ENCODE peak calls at places on chromosomes 5 and 9, in four cellular contexts. M, K, L and H are unnamed samples.

GRCh38 chr5:36689225-36689624 is 82.8 kb downstream of the SLC1A3 start:
- DNase-seq in M (no peak), L (no peak), K (no peak), H (no peak)

GRCh38 chr9:126309427-126310179 is 17.0 kb upstream of the MVB12B start:
- DNase-seq in L (no peak), M (no peak), K (no peak), H (no peak)

GRCh38 chr9:128107971-128108783 is 19.4 kb downstream of the PTGES2 start:
- DNase-seq in M (no peak), K (no peak), L (no peak), H (peak; percentile 7)

GRCh38 chr9:123353041-123353440 is 3.0 kb upstream of the CRB2 start:
- DNase-seq in K (no peak), L (peak; percentile 24), M (no peak), H (no peak)

GRCh38 chr5:68255305-68256130 is 40.0 kb downstream of the PIK3R1 start:
- DNase-seq in M (peak; percentile 39), L (no peak), K (no peak), H (no peak)

GRCh38 chr9:121652037-121652837 is 803 bp downstream of the DAB2IP start:
- DNase-seq in L (no peak), K (peak; percentile 74), M (no peak), H (peak; percentile 52)

GRCh38 chr9:138114501-138115245 is 237.1 kb downstream of the CACNA1B start:
- DNase-seq in K (no peak), L (no peak), M (no peak), H (no peak)

GRCh38 chr9:132210472-132211145 is 48.8 kb downstream of the NTNG2 start:
- DNase-seq in K (no peak), M (no peak), L (peak; percentile 57), H (no peak)

GRCh38 chr5:149485655-149486615 is 65.3 kb downstream of the CSNK1A1 start:
- DNase-seq in M (no peak), K (no peak), L (peak; percentile 100), H (peak; percentile 90)

GRCh38 chr5:151037561-151038291 is 17.3 kb downstream of the GPX3 start:
- DNase-seq in M (no peak), L (no peak), K (no peak), H (no peak)

GRCh38 chr9:93261281-93261680 is 77.3 kb downstream of the WNK2 start:
- DNase-seq in L (no peak), M (no peak), K (peak; percentile 37), H (peak; percentile 3)

GRCh38 chr9:124259273-124260078 is 1.7 kb downstream of the NEK6 start:
- DNase-seq in K (no peak), M (no peak), L (peak; percentile 91), H (peak; percentile 73)

GRCh38 chr5:106380736-106381135 is 1290.0 kb downstream of the EFNA5 start:
- DNase-seq in L (peak; percentile 46), M (no peak), K (no peak), H (no peak)

DNA sequence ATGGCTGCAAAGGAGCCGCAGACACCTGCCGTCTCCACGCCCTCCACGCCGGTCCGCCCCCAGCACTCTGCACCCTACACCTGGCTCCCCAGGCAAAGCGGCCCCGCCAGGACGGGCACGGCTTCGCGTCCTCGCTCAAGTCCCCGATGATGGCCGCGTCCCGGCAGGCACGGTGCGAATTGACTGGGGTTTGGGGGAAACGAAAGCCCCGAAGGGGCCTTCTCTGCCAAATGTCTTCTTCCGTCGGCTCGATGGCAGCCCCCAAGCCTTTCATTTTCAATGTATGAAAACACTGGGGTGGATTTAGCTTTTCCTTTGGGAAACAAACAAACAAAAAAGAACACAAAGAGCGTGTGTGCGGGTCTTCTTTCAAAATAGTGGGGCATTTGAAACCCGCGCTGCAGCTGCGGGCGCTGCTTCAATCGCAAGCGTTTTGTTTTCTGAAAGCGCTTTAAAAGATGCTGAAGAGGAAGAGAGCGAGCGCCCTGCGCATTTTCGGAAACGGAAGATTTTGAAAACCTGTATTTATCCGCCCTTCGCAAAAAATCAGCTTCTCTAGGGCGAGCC is 160.0 kb downstream of the RMI1 start:
- DNase-seq in K (peak; percentile 76), L (no peak), M (no peak), H (peak; percentile 18)
- TF ChIP-seq EZH2 in K (no peak), L (peak; percentile 85), M (no peak), H (peak; percentile 81)

GRCh38 chr9:115466784-115467183 is 348.8 kb upstream of the TNC start:
- DNase-seq in L (no peak), K (no peak), M (no peak), H (no peak)

GRCh38 chr9:115469826-115470225 is 351.9 kb upstream of the TNC start:
- DNase-seq in L (no peak), K (peak; percentile 33), M (no peak), H (no peak)
- TF ChIP-seq EZH2phosphoT487 in L (no peak), K (no peak), M (no peak), H (no peak)

DNA sequence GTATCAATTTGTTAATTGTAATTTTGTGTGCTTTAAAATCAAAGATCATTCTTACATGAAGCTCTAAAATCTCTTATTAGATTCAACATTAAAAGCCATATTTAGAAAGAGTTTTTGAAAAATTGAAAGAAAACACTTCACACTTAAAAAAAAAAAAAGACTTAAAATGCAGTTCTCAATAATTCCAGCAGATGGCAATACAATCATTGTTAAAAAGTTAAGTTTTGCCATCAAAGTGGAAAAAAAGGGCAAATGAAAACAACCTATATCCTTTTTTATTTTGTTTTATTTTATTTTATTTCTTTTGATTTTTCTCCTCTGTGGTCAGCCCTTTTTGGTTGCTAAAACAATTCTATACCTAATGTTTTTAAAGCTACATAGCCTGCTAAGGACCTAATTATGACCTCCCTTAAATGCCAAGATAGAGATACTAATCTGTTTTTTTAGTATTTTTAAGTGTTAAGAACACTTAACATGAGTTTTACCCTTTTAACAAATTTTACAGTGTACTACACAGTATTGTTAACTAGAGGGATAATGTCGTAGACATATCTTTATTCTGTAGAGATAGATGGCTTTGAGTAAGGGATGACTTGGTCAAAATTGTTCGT is 154.2 kb upstream of the DAB2 start:
- DNase-seq in K (peak; percentile 24), M (peak; percentile 11), L (peak; percentile 65), H (peak; percentile 32)
- TF ChIP-seq CTCF in K (no peak), M (peak; percentile 49), L (peak; percentile 74), H (peak; percentile 77)

DNA sequence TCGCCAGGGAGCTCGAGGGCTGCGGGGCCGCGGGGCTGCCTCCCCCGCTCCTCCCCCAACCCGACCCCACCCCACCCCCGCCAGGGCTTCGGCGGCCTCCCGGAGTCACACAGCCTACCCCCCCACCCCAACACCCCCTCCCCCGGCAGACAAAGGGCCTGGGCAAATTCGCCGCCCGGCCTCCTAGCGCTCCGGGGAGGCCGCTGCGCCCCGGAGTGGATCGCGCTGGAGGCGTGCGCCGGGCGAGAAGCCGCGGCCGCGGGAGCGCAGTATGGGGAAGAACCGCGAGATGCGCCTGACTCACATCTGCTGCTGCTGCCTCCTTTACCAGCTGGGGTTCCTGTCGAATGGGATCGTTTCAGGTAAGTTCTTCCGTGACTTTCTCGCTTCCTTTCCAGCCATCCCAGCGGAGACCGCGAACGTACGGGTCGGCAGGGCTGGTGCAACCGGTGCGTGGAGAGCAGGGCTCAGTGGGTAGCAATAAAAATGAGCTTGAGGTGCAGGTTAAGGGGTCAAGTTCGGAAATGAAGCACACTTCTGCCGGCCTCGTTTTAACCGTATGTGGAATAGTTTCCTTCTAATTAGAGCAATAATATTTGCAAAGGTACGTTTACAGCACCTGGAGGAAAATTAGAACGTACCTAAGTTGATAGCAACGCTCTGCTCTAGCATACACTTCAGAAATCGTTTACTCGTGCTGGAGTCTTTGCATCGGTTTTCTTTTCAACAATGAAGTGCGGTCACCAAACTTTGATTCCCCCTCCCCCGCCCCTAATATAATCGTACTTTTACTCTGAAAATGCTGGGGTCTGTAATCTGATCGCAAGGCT is at the start of gene ADAMTS19:
- DNase-seq in L (peak; percentile 21), K (peak; percentile 76), M (peak; percentile 60), H (peak; percentile 78)
- TF ChIP-seq EZH2 in L (no peak), K (no peak), M (no peak), H (peak; percentile 27)

GRCh38 chr5:27652505-27652904 is 614.1 kb upstream of the CDH9 start:
- DNase-seq in L (peak; percentile 21), M (no peak), K (peak; percentile 64), H (no peak)
- TF ChIP-seq EZH2phosphoT487 in L (no peak), M (no peak), K (no peak), H (no peak)

GRCh38 chr9:115250646-115251045 is 132.7 kb upstream of the TNC start:
- DNase-seq in L (peak; percentile 83), M (no peak), K (peak; percentile 48), H (peak; percentile 43)
- TF ChIP-seq CTCF in L (no peak), M (no peak), K (no peak), H (no peak)

GRCh38 chr5:126534543-126534942 is 60.5 kb downstream of the ALDH7A1 start:
- DNase-seq in K (no peak), L (no peak), M (no peak), H (no peak)
- TF ChIP-seq EZH2 in K (no peak), L (no peak), M (no peak), H (no peak)

GRCh38 chr9:70677336-70677735 is 262.9 kb upstream of the KLF9 start:
- DNase-seq in L (no peak), K (no peak), M (no peak), H (peak; percentile 5)

GRCh38 chr9:70682337-70682736 is 267.9 kb upstream of the KLF9 start:
- DNase-seq in L (no peak), M (no peak), K (no peak), H (no peak)

GRCh38 chr9:70679845-70680244 is 265.4 kb upstream of the KLF9 start:
- DNase-seq in L (no peak), K (no peak), M (no peak), H (no peak)

GRCh38 chr9:70675868-70676370 is 261.5 kb upstream of the KLF9 start:
- DNase-seq in M (no peak), K (no peak), L (no peak), H (no peak)

DNA sequence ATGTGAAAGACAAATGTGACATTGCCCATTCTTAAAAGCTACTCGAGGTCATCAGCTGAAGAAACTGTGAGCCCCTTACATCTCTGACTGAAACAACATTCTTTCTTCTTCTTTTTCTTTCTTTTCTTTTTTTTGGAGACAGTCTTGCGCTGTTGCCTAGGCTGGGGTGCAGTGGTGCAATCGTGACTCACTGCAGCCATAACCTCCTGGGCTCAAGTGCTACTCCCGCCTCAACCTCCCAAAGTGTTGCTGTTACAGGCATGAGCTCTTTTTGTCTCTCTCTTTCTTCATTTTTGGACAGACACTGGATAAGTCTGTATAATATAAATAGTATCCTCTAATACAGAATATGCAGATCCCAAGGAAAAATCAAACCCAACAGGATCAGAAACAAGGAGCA is 263.7 kb upstream of the KLF9 start:
- DNase-seq in M (no peak), L (no peak), K (no peak), H (no peak)
- TF ChIP-seq EZH2phosphoT487 in M (no peak), L (no peak), K (no peak), H (no peak)

DNA sequence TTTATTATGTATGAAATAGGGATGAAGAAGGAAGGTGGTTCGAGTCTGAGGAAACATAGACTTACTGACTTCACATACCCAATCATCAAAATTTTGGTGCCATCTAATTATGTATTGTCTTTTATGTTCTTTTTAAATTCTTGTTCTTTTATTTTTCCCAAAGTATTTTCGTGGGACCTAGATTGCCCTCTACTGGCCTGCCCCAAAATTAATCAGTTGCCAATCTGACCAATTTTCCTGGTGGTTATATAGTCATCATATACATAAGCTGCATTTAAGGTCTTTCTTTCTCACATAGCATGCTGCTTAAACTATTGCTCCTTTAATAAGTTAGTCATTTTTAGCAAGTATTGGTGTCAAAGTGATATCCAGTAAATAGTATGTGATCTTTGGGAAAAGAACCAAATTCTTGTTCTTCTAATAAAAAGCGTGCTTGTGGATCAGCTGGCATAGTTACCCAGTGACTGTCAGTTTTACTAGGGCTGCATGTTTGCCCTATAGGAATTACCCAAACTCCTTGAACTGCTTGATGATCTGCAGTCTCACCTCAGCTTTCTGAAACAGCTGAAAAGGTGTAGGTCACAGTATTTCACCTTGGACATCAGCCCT is 223.5 kb downstream of the SH3GL2 start:
- DNase-seq in L (peak; percentile 58), M (no peak), K (peak; percentile 38), H (no peak)
- TF ChIP-seq CTCF in L (peak; percentile 77), M (peak; percentile 36), K (peak; percentile 64), H (peak; percentile 60)